ENCODE peak calls at places on chromosomes 2 and 18, in five cellular contexts. C is adrenal gland; Z is CD4-positive, alpha-beta memory T cell; E is GM23338; V is tibial artery. D is an unnamed sample. For H3K36me3, the result is how much of the 10 kb centered on the place peaks cover.

GRCh38 chr18:72869786-72870185 is 2.0 kb upstream of the NETO1 start:
- DNase-seq in Z (no peak), E (peak), V (no peak), C (no peak), D (no peak)

GRCh38 chr2:69309336-69310048 is 77.5 kb downstream of the GFPT1 start:
- DNase-seq in V (no peak), C (no peak), E (peak), Z (peak), D (no peak)

GRCh38 chr2:72561621-72562318 is 264.1 kb downstream of the EXOC6B start:
- DNase-seq in C (no peak), Z (no peak), V (no peak), E (peak), D (no peak)

GRCh38 chr2:105671156-105671555 is 73.6 kb upstream of the NCK2 start:
- DNase-seq in Z (no peak), E (no peak), V (peak), C (no peak), D (no peak)

GRCh38 chr2:45169339-45170190 is 160.3 kb upstream of the SIX2 start:
- DNase-seq in V (no peak), Z (no peak), E (peak), C (no peak), D (no peak)

GRCh38 chr2:8249191-8249590 is 432.7 kb upstream of the ID2 start:
- DNase-seq in E (no peak), V (peak), Z (no peak), C (no peak), D (no peak)

GRCh38 chr2:65661980-65662653 is 229.7 kb upstream of the SPRED2 start:
- DNase-seq in E (no peak), C (no peak), V (no peak), Z (no peak), D (no peak)

GRCh38 chr2:143936758-143937562 is 583.0 kb downstream of the ZEB2 start:
- DNase-seq in Z (no peak), E (peak), V (peak), C (peak), D (no peak)

GRCh38 chr2:171956135-171956830 is 34.0 kb downstream of the HAT1 start:
- DNase-seq in E (no peak), V (no peak), Z (no peak), C (no peak), D (no peak)

GRCh38 chr2:191927991-191928390 is 81.1 kb upstream of the CAVIN2 start:
- DNase-seq in E (no peak), Z (no peak), V (no peak), C (no peak), D (no peak)

GRCh38 chr2:28251337-28251736 is 141.3 kb upstream of the FOSL2 start:
- DNase-seq in V (no peak), C (no peak), E (no peak), Z (peak), D (no peak)

GRCh38 chr2:17271401-17271800 is 246.8 kb downstream of the RAD51AP2 start:
- DNase-seq in C (no peak), V (no peak), E (no peak), Z (no peak), D (no peak)

GRCh38 chr2:105962221-105962620 is 217.5 kb downstream of the NCK2 start:
- DNase-seq in C (no peak), E (no peak), V (no peak), Z (no peak), D (no peak)

GRCh38 chr18:9535430-9535972 is 60.2 kb downstream of the RALBP1 start:
- DNase-seq in C (peak), Z (no peak), V (peak), E (no peak), D (no peak)
- H3K36me3 ChIP-seq in C (under half), Z (under half), V (under half), E (under half), D (under half)

GRCh38 chr18:75057169-75057789 is 151.7 kb downstream of the PTGR3 start:
- DNase-seq in C (no peak), E (no peak), Z (no peak), V (no peak), D (no peak)
- H3K36me3 ChIP-seq in C (under half), E (under half), Z (under half), V (under half), D (under half)

DNA sequence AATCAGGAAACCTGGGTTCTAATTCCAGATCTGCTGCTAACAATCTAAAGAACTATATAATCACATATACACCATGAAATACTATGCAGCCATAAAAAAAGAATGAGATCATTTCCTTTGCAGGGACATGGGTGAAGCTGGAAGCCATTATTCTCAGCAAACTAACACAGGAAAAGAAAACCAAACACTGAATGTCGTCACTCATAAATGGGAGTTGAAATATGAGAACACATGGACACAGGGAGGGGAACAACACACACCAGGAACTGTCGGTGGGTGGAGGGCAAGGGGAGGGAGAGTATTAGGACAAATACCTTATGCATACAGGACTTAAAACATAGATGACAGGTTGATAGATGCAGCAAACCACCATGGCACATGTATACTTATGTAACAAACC is 33.2 kb downstream of the CDH2 start:
- DNase-seq in Z (no peak), V (no peak), E (no peak), C (no peak), D (no peak)
- H3K36me3 ChIP-seq in Z (under half), V (under half), E (under half), C (under half), D (under half)

DNA sequence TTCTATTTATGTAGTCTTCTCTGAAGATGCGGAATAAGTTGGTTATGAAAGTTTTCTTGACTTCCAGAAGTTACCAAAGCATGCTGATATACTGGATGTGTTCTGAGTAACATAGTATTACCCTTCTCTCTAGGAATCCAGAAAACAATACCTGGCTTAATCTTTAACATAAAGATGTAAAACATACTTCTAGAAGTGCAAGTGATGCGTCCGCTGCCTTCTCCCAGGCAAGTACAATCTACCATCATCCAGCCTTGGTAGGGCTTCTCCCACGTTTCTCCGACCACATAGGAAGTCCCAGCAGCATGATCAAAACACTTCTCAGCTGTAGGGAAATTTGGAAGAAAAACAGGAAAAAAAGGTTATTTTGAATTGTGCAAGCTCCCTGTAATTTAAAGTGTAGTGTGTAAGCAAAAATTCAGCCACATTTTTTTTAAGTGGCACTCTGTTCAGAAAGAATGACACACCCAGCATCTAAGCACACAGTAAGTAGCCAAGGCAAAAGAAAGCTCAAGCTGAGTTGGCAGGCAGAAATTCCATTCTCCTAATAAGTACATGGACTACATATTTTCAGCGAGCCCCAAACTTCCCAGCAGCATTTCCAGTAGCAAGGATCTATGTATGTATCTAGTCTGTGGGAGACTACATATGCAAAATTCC is 5.2 kb downstream of the FN1 start:
- DNase-seq in C (no peak), V (no peak), E (no peak), Z (no peak), D (no peak)
- H3K36me3 ChIP-seq in C (under half), V (half or more), E (under half), Z (under half), D (under half)